ENCODE peak calls at places on chromosomes 13 and 19, in four cellular contexts. M, T, U and K are unnamed samples.

GRCh38 chr13:82654851-82655517 is 1227.3 kb downstream of the SLITRK1 start:
- DNase-seq in M (peak), T (no peak), U (peak), K (no peak)

GRCh38 chr13:71210861-71211260 is 656.1 kb downstream of the DACH1 start:
- DNase-seq in M (no peak), T (no peak), U (no peak), K (no peak)

GRCh38 chr19:40348961-40349507 is 539 bp downstream of the PLD3 start:
- DNase-seq in M (peak), T (peak), U (peak), K (peak)

GRCh38 chr13:86792153-86792651 is 879.0 kb upstream of the SLITRK5 start:
- DNase-seq in M (no peak), T (no peak), U (no peak), K (no peak)

GRCh38 chr19:10568444-10568825 is 344 bp downstream of the CDKN2D start:
- DNase-seq in M (peak), T (peak), U (no peak), K (no peak)

GRCh38 chr13:68099616-68100015 is 869.5 kb upstream of the PCDH9 start:
- DNase-seq in M (peak), T (peak), U (peak), K (no peak)

GRCh38 chr19:29273000-29273691 is 60.2 kb upstream of the UQCRFS1 start:
- DNase-seq in M (no peak), T (no peak), U (no peak), K (no peak)

GRCh38 chr19:53037101-53038097 is 7.1 kb upstream of the ERVV-2 start:
- DNase-seq in M (peak), T (peak), U (peak), K (peak)

GRCh38 chr19:2362970-2363300 is 2.9 kb downstream of the TMPRSS9 start:
- DNase-seq in M (no peak), T (no peak), U (no peak), K (no peak)

GRCh38 chr13:30331331-30331771 is 24.0 kb upstream of the KATNAL1 start:
- DNase-seq in M (peak), T (no peak), U (no peak), K (no peak)

GRCh38 chr13:40483601-40484000 is 182.8 kb downstream of the FOXO1 start:
- DNase-seq in M (no peak), T (no peak), U (no peak), K (no peak)

GRCh38 chr13:41833201-41833600 is 127.7 kb downstream of the VWA8 start:
- DNase-seq in M (no peak), T (no peak), U (peak), K (no peak)

GRCh38 chr13:108346376-108346775 is 76.9 kb downstream of the TNFSF13B start:
- DNase-seq in M (no peak), T (peak), U (no peak), K (no peak)

GRCh38 chr19:2243274-2244121 is 5.6 kb upstream of the AMH start:
- DNase-seq in M (no peak), T (peak), U (no peak), K (no peak)

GRCh38 chr13:75533866-75534265 is 3.8 kb downstream of the COMMD6 start:
- DNase-seq in M (no peak), T (no peak), U (peak), K (no peak)

GRCh38 chr13:80276371-80277289 is 64.3 kb downstream of the SPRY2 start:
- DNase-seq in M (peak), T (no peak), U (peak), K (peak)

GRCh38 chr13:26061947-26062346 is 10.1 kb upstream of the SHISA2 start:
- DNase-seq in M (peak), T (peak), U (peak), K (no peak)

GRCh38 chr19:681029-681626 is 4.9 kb downstream of the FSTL3 start:
- DNase-seq in M (peak), T (peak), U (no peak), K (peak)

GRCh38 chr19:30202060-30202600 is 170.1 kb upstream of the ZNF536 start:
- DNase-seq in M (no peak), T (no peak), U (no peak), K (no peak)

GRCh38 chr13:24267801-24268200 is 41.6 kb upstream of the C1QTNF9 start:
- DNase-seq in M (no peak), T (no peak), U (no peak), K (no peak)

GRCh38 chr13:24264976-24265375 is 44.4 kb upstream of the C1QTNF9 start:
- DNase-seq in M (no peak), T (no peak), U (no peak), K (no peak)

GRCh38 chr13:24269803-24270202 is 39.6 kb upstream of the C1QTNF9 start:
- DNase-seq in M (peak), T (no peak), U (peak), K (no peak)

GRCh38 chr13:24265453-24265852 is 43.9 kb upstream of the C1QTNF9 start:
- DNase-seq in M (no peak), T (no peak), U (no peak), K (no peak)

DNA sequence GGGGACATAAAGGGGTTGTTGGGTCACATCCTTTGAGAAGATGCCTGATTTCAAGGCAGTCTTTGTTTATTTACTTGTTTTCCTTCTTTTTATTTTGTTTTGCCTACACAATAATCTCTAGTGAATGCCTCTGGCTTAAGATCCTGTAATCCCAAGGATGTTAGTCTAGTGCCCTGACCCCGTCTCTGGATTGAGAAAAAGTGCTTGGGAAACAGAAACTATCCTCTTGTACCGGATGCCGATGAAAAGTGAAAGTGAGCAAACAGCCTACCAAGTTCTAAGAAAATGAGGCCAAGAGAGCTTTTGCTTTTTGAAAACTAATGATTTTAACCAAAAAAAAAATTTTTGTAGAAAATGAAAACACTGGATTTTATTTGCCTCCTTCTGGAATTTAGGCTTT is 42.1 kb upstream of the C1QTNF9 start:
- DNase-seq in M (peak), T (no peak), U (peak), K (no peak)
- H2AFZ ChIP-seq in M (peak), T (no peak), U (peak), K (no peak)

GRCh38 chr19:46471778-46472543 is 598 bp upstream of the PNMA8A start:
- DNase-seq in M (no peak), T (no peak), U (no peak), K (no peak)

GRCh38 chr19:46471116-46471733 is at the start of gene PNMA8A:
- DNase-seq in M (peak), T (peak), U (peak), K (peak)

GRCh38 chr19:46469541-46470185 is 1.7 kb downstream of the PNMA8A start:
- DNase-seq in M (no peak), T (no peak), U (no peak), K (no peak)

GRCh38 chr19:46472592-46472991 is 1.2 kb upstream of the PNMA8A start:
- DNase-seq in M (no peak), T (no peak), U (no peak), K (no peak)

GRCh38 chr19:46470376-46470775 is 987 bp downstream of the PNMA8A start:
- DNase-seq in M (no peak), T (no peak), U (no peak), K (no peak)
- H3K4me3 ChIP-seq in M (no peak), T (no peak), U (no peak), K (peak)

GRCh38 chr13:104847863-104848262 is 1687.6 kb downstream of the EFNB2 start:
- DNase-seq in M (no peak), T (no peak), U (no peak), K (no peak)
- H2AFZ ChIP-seq in M (no peak), T (no peak), U (no peak), K (no peak)

DNA sequence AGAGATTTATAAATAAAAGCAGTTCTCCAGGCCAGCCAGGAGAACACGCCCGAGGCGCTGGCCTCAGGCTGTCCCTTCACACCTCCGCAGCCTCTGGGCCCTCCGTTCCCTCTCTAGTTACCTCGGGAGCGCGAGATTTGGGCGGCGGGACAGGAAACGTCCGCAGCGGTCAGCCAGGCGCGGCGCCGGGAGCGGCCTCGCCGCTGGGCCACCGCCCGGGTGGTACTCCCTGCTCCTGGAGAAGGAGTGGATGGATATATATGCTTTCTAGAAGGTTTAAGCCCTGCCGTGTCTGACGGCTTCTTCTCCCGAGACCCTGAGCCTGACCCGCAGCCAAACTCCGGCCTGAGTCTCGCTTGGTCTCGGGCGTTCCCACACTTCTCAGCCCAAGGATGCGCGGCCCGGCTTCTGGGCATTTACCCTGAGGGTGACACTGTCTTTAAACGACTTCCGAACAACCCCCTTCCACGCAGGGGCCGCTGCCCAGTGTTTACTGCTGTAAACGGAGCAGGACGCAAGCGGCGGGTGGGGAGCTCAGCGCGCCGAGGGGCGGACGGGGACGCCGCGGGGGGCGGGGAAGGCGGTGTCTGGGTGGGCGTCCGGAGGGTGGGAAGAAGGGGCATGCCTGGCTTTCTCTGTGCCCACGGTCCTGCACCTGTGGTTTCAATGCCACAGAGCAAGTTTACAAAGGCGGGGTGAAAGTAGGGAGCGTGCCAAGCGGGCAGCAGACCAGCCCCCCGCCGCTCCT is 2.0 kb upstream of the ZIC2 start:
- DNase-seq in M (peak), T (peak), U (no peak), K (peak)
- H3K4me3 ChIP-seq in M (peak), T (peak), U (no peak), K (peak)

DNA sequence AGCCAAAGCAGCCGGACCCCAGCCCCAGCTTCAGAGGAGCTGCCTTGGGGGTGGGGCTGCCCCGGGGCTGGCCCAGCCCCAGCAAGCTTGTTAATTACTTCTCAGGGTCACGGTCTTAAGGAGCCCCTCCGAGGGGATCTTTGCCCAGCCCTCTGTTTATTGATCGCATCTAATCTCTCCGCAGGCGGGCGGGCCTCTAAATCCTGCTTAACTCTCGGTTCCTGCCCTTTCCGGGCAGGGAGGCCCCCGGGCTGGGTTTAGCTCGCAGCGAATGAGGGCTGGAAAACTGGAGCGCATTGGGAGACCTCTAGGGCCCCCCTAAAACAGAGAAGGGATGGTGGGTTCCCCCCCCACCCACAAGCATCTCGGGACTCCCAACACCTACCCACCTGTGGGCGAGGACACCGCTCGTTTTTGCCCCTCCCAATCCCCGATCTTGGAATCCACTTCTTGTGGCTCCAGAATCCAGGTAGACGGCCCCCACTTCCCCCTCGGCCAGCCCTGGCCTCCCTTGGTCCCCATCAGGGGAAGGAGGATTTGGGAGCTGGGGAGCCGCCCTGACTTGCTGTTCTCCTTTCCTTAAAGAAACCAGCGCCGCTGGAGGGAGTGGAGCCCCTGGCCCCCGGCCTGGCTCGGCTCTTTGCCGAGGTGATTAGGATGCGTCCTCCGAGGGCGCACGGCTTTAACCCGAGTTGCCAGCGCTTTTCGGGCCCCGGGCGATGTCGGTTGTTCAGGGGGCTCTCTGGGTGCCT is 59.5 kb upstream of the ADGRL1 start:
- DNase-seq in M (no peak), T (no peak), U (no peak), K (peak)
- H2AFZ ChIP-seq in M (no peak), T (peak), U (no peak), K (peak)

DNA sequence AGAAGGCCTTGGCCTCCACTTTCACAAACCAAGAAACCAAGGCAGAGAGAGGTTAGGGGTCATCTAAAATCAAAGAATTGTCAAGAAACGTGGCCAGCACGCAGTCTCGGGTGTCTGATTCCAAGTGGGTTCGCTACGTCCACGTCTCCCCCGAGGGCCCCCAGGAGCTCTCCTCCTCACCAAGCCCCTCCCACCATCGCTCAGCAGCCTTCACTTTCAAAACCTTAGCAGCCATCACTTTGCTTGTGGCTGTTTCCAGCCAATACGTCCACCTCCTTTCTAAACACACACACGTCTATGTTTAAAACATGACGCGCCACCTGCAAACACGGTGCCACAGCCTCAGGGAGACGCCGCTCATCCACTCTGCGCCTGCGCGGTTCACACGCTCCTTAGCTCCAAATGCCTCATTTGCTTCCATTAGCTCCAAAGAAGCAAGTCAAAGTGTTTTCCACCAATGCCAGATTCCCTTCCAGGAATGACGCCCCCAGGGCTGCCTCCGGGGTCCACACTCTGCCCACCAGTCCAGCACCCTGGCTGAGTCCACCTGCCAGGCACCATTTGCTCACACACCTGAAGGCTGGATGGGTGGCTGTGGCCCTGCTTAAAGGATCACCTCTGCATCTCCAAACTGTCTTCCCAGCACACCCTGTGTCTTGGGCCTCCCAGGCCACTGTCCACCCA is 5.5 kb downstream of the RASA3 start:
- DNase-seq in M (no peak), T (no peak), U (no peak), K (no peak)
- H3K4me3 ChIP-seq in M (no peak), T (no peak), U (no peak), K (no peak)